ENCODE peak calls at places on chromosome 9, in eight cellular contexts. One of them, this sample, is unnamed.

GRCh38 chr9:126126012-126126411 is 200.6 kb upstream of the MVB12B start:
- DNase-seq in endothelial cell of umbilical vein: no peak
- DNase-seq in neural progenitor cell: no peak
- DNase-seq in GM23248: no peak
- DNase-seq in mammary epithelial cell: no peak
- DNase-seq in K562: no peak
- DNase-seq in astrocyte: no peak
- DNase-seq in fibroblast of lung: no peak
- DNase-seq in this sample: no peak

GRCh38 chr9:127808347-127809001 is 5.8 kb downstream of the FPGS start:
- DNase-seq in fibroblast of lung: no peak
- DNase-seq in K562: no peak
- DNase-seq in GM23248: no peak
- DNase-seq in endothelial cell of umbilical vein: no peak
- DNase-seq in astrocyte: no peak
- DNase-seq in neural progenitor cell: no peak
- DNase-seq in mammary epithelial cell: no peak
- DNase-seq in this sample: no peak

GRCh38 chr9:4259489-4259888 is 40.4 kb downstream of the GLIS3 start:
- DNase-seq in neural progenitor cell: no peak
- DNase-seq in fibroblast of lung: no peak
- DNase-seq in mammary epithelial cell: peak; percentile 60
- DNase-seq in K562: no peak
- DNase-seq in astrocyte: no peak
- DNase-seq in GM23248: no peak
- DNase-seq in endothelial cell of umbilical vein: no peak
- DNase-seq in this sample: no peak

GRCh38 chr9:81825831-81826540 is 102.2 kb upstream of the SPATA31D4 start:
- DNase-seq in endothelial cell of umbilical vein: no peak
- DNase-seq in mammary epithelial cell: no peak
- DNase-seq in neural progenitor cell: peak; percentile 39
- DNase-seq in astrocyte: peak; percentile 70
- DNase-seq in fibroblast of lung: no peak
- DNase-seq in GM23248: peak; percentile 27
- DNase-seq in K562: no peak
- DNase-seq in this sample: no peak

GRCh38 chr9:127200106-127200862 is 64.3 kb upstream of the GARNL3 start:
- DNase-seq in astrocyte: no peak
- DNase-seq in neural progenitor cell: no peak
- DNase-seq in K562: no peak
- DNase-seq in mammary epithelial cell: no peak
- DNase-seq in GM23248: no peak
- DNase-seq in fibroblast of lung: no peak
- DNase-seq in endothelial cell of umbilical vein: no peak
- DNase-seq in this sample: no peak

GRCh38 chr9:100228352-100228869 is 124.3 kb downstream of the TEX10 start:
- DNase-seq in endothelial cell of umbilical vein: no peak
- DNase-seq in GM23248: no peak
- DNase-seq in K562: no peak
- DNase-seq in astrocyte: no peak
- DNase-seq in neural progenitor cell: no peak
- DNase-seq in mammary epithelial cell: no peak
- DNase-seq in fibroblast of lung: no peak
- DNase-seq in this sample: no peak

GRCh38 chr9:130946778-130947617 is 8.0 kb upstream of the FIBCD1 start:
- DNase-seq in fibroblast of lung: peak; percentile 54
- DNase-seq in astrocyte: peak; percentile 22
- DNase-seq in GM23248: peak; percentile 59
- DNase-seq in neural progenitor cell: no peak
- DNase-seq in K562: peak; percentile 70
- DNase-seq in mammary epithelial cell: peak; percentile 82
- DNase-seq in endothelial cell of umbilical vein: no peak
- DNase-seq in this sample: no peak

GRCh38 chr9:15349892-15350761 is 43.1 kb upstream of the TTC39B start:
- DNase-seq in neural progenitor cell: no peak
- DNase-seq in astrocyte: peak; percentile 6
- DNase-seq in mammary epithelial cell: peak; percentile 57
- DNase-seq in K562: no peak
- DNase-seq in endothelial cell of umbilical vein: no peak
- DNase-seq in fibroblast of lung: peak; percentile 6
- DNase-seq in GM23248: peak; percentile 50
- DNase-seq in this sample: no peak

GRCh38 chr9:95018099-95018927 is 291.8 kb downstream of the AOPEP start:
- DNase-seq in GM23248: peak; percentile 99
- DNase-seq in endothelial cell of umbilical vein: peak; percentile 81
- DNase-seq in K562: peak; percentile 53
- DNase-seq in astrocyte: peak; percentile 98
- DNase-seq in neural progenitor cell: peak; percentile 52
- DNase-seq in fibroblast of lung: peak; percentile 92
- DNase-seq in mammary epithelial cell: peak; percentile 99
- DNase-seq in this sample: no peak

GRCh38 chr9:131398204-131398603 is 4.3 kb downstream of the PRRC2B start:
- DNase-seq in fibroblast of lung: no peak
- DNase-seq in K562: peak; percentile 42
- DNase-seq in neural progenitor cell: no peak
- DNase-seq in astrocyte: peak; percentile 64
- DNase-seq in mammary epithelial cell: peak; percentile 68
- DNase-seq in GM23248: no peak
- DNase-seq in endothelial cell of umbilical vein: peak; percentile 49
- DNase-seq in this sample: peak; percentile 64

GRCh38 chr9:91127653-91128052 is 234.1 kb downstream of the AUH start:
- DNase-seq in K562: no peak
- DNase-seq in mammary epithelial cell: peak; percentile 65
- DNase-seq in fibroblast of lung: peak; percentile 41
- DNase-seq in neural progenitor cell: no peak
- DNase-seq in astrocyte: peak; percentile 28
- DNase-seq in GM23248: peak; percentile 68
- DNase-seq in endothelial cell of umbilical vein: no peak
- DNase-seq in this sample: no peak

DNA sequence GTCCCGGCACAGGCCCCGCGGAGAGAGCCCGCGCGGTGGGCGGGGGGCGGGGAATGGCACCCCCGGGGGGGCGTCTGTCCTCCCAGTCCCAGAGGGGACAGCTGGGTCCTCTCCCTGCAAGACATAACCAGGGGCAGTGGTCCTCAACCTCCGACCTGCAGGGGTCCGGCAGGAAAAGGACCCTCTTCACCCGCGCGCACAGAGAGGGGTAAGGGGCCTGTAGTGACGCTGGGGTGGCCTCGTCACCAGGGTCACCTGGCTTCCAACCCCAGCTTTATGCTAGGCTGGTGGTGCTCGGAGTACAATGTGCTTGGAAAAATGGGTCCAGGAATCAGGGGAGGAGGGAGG is 34.2 kb downstream of the LHX2 start:
- DNase-seq in fibroblast of lung: no peak
- DNase-seq in K562: no peak
- DNase-seq in mammary epithelial cell: no peak
- DNase-seq in endothelial cell of umbilical vein: no peak
- DNase-seq in neural progenitor cell: no peak
- DNase-seq in GM23248: no peak
- DNase-seq in astrocyte: no peak
- DNase-seq in this sample: no peak
- TF ChIP-seq EZH2 in fibroblast of lung: no peak
- TF ChIP-seq EZH2 in K562: no peak
- TF ChIP-seq EZH2 in mammary epithelial cell: no peak
- TF ChIP-seq EZH2 in endothelial cell of umbilical vein: no peak
- TF ChIP-seq EZH2 in neural progenitor cell: peak; percentile 25
- TF ChIP-seq EZH2 in GM23248: no peak
- TF ChIP-seq EZH2 in astrocyte: peak; percentile 67
- TF ChIP-seq EZH2 in this sample: no peak

GRCh38 chr9:135075234-135076142 is 12.0 kb upstream of the OLFM1 start:
- DNase-seq in neural progenitor cell: peak; percentile 80
- DNase-seq in K562: no peak
- DNase-seq in GM23248: peak; percentile 80
- DNase-seq in mammary epithelial cell: peak; percentile 9
- DNase-seq in astrocyte: no peak
- DNase-seq in endothelial cell of umbilical vein: no peak
- DNase-seq in fibroblast of lung: no peak
- DNase-seq in this sample: no peak
- TF ChIP-seq EZH2 in neural progenitor cell: no peak
- TF ChIP-seq EZH2 in K562: no peak
- TF ChIP-seq EZH2 in GM23248: no peak
- TF ChIP-seq EZH2 in mammary epithelial cell: no peak
- TF ChIP-seq EZH2 in astrocyte: peak; percentile 49
- TF ChIP-seq EZH2 in endothelial cell of umbilical vein: no peak
- TF ChIP-seq EZH2 in fibroblast of lung: no peak
- TF ChIP-seq EZH2 in this sample: no peak

DNA sequence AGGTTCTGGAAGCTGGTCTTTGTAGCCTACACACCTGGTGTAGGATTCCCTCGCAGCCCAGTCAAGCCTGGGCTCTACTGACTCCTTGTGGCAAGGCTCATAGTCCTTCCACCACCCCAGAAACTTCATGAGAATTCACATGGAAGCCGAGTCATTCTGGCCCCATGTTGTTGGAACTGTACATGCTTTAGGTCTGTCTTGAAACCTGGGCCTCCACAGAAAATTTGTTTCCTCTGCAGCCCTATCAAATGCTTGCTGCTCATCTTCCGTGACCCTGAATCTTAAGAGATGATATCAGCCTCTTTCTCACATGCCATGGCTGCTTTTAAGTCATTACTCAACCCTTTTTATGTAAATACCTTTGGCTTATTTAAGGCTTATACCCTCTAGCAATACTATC is 113.4 kb upstream of the GRHPR start:
- DNase-seq in astrocyte: no peak
- DNase-seq in K562: peak; percentile 72
- DNase-seq in fibroblast of lung: no peak
- DNase-seq in neural progenitor cell: peak; percentile 46
- DNase-seq in GM23248: peak; percentile 39
- DNase-seq in mammary epithelial cell: peak; percentile 5
- DNase-seq in endothelial cell of umbilical vein: no peak
- DNase-seq in this sample: no peak
- TF ChIP-seq EZH2 in astrocyte: no peak
- TF ChIP-seq EZH2 in K562: no peak
- TF ChIP-seq EZH2 in fibroblast of lung: no peak
- TF ChIP-seq EZH2 in neural progenitor cell: no peak
- TF ChIP-seq EZH2 in GM23248: no peak
- TF ChIP-seq EZH2 in mammary epithelial cell: no peak
- TF ChIP-seq EZH2 in endothelial cell of umbilical vein: no peak
- TF ChIP-seq EZH2 in this sample: no peak

DNA sequence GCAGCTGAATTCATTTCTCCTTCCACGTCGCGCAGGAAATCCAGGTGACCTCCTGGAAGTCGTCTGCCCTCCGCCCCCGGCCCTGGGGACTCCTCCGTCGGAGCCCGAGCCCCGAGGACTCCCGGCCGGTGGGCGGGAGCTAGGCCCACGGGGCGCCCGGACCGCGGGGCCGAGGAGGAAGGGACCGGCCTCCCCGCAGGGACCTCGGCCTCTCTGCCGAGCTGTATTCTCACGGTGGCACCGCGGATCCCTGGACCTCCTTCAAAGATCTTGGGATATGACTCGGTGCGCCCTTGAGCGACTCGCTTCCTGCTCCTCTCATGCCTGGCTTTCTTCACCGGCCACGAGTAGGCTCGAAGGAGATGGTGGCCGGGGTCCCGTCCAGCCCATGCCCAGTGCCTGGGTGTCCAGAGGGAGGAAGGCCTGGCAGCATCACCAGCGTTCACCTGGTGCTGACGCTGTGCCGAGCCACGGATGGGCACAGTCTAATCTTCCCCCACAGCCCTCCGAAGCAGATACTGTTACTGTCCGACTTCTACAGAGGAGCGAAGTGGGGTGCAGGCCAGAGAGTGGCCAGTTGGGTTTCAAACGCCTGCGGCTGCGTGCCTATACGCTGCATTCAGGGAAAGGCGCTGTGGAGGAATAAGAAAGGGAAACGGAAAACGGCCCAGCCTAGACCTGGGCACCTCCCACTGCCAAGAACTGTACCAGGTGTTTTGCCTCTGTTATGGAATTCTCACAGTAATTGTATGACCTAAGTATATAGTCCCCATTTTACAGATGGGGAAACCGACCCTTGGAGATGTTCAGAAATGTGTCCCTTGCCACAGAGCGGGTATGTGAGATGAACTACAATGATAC is 47.3 kb downstream of the PAX5 start:
- DNase-seq in fibroblast of lung: no peak
- DNase-seq in astrocyte: no peak
- DNase-seq in GM23248: peak; percentile 28
- DNase-seq in neural progenitor cell: peak; percentile 39
- DNase-seq in K562: no peak
- DNase-seq in mammary epithelial cell: no peak
- DNase-seq in endothelial cell of umbilical vein: no peak
- DNase-seq in this sample: no peak
- TF ChIP-seq EZH2 in fibroblast of lung: peak; percentile 98
- TF ChIP-seq EZH2 in astrocyte: peak; percentile 88
- TF ChIP-seq EZH2 in GM23248: no peak
- TF ChIP-seq EZH2 in neural progenitor cell: peak; percentile 83
- TF ChIP-seq EZH2 in K562: no peak
- TF ChIP-seq EZH2 in mammary epithelial cell: peak; percentile 96
- TF ChIP-seq EZH2 in endothelial cell of umbilical vein: peak; percentile 65
- TF ChIP-seq EZH2 in this sample: no peak

DNA sequence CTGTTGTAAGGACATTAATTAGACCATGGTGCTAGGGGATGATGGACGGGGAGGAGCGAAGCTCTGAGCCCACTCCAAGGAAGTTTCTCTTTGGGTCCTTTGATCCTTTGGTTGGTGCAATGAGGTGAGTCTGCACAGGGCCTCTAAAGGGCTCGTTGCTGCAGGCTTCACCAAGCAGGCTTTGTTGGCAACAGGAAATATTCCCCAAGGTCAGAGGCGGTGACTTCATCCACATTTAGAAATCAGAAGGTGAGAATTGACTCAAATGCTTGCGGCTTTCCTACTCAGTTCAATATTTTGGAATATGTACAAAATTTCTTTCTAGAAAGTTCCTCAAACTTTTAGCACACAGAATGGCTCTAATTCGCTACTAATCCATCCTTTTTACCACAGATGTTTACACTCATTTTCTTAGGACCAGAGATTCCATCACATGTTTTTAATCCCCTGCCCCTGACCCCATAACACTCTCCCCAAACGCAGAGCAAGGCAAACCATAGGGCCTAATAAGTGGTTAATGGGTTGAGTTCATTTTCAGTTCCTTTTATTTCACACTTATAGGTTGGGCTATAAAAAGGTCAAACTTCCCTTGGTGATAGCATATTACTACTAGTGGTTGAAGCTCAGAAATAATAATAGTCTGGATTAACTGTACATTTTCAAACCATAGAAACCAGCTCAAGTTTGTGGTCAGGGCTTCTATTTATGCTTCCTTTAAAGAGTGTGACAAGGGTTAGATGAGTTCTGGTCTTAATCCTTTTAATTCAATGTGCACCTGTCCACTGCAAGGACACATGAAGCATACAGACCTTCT is 37.3 kb upstream of the TMEM252 start:
- DNase-seq in GM23248: no peak
- DNase-seq in astrocyte: no peak
- DNase-seq in endothelial cell of umbilical vein: no peak
- DNase-seq in neural progenitor cell: no peak
- DNase-seq in K562: no peak
- DNase-seq in mammary epithelial cell: no peak
- DNase-seq in fibroblast of lung: no peak
- DNase-seq in this sample: peak; percentile 68
- TF ChIP-seq EZH2 in GM23248: no peak
- TF ChIP-seq EZH2 in astrocyte: no peak
- TF ChIP-seq EZH2 in endothelial cell of umbilical vein: no peak
- TF ChIP-seq EZH2 in neural progenitor cell: no peak
- TF ChIP-seq EZH2 in K562: no peak
- TF ChIP-seq EZH2 in mammary epithelial cell: no peak
- TF ChIP-seq EZH2 in fibroblast of lung: no peak
- TF ChIP-seq EZH2 in this sample: no peak